ENCODE peak calls at places on chromosomes 2 and 18, in six cellular contexts. One of them, this sample, is unnamed.

GRCh38 chr2:134718095-134718955 is 475 bp downstream of the TMEM163 start:
- DNase-seq in GM23338: peak; percentile 63
- DNase-seq in GM23248: peak; percentile 10
- DNase-seq in IMR-90: no peak
- DNase-seq in hepatocyte: peak; percentile 40
- DNase-seq in endothelial cell of umbilical vein: peak; percentile 35
- DNase-seq in this sample: no peak

GRCh38 chr2:42132066-42132965 is 36.8 kb upstream of the EML4 start:
- DNase-seq in endothelial cell of umbilical vein: no peak
- DNase-seq in hepatocyte: peak; percentile 27
- DNase-seq in GM23338: no peak
- DNase-seq in IMR-90: peak; percentile 92
- DNase-seq in GM23248: peak; percentile 93
- DNase-seq in this sample: peak; percentile 56

GRCh38 chr2:42959148-42959992 is 167.0 kb upstream of the HAAO start:
- DNase-seq in GM23248: peak; percentile 70
- DNase-seq in IMR-90: peak; percentile 61
- DNase-seq in GM23338: no peak
- DNase-seq in endothelial cell of umbilical vein: peak; percentile 24
- DNase-seq in hepatocyte: no peak
- DNase-seq in this sample: peak; percentile 41

GRCh38 chr2:117935436-117935835 is 78.4 kb downstream of the CCDC93 start:
- DNase-seq in endothelial cell of umbilical vein: no peak
- DNase-seq in GM23338: no peak
- DNase-seq in GM23248: no peak
- DNase-seq in IMR-90: no peak
- DNase-seq in hepatocyte: no peak
- DNase-seq in this sample: no peak

GRCh38 chr18:702957-703659 is 9.3 kb downstream of the ENOSF1 start:
- DNase-seq in IMR-90: peak; percentile 91
- DNase-seq in endothelial cell of umbilical vein: peak; percentile 29
- DNase-seq in hepatocyte: peak; percentile 63
- DNase-seq in GM23248: peak; percentile 96
- DNase-seq in GM23338: no peak
- DNase-seq in this sample: peak; percentile 95

GRCh38 chr2:196257086-196257485 is 85.7 kb upstream of the STK17B start:
- DNase-seq in endothelial cell of umbilical vein: no peak
- DNase-seq in hepatocyte: no peak
- DNase-seq in IMR-90: no peak
- DNase-seq in GM23338: no peak
- DNase-seq in GM23248: no peak
- DNase-seq in this sample: no peak

GRCh38 chr2:44120428-44120827 is 48.2 kb upstream of the PPM1B start:
- DNase-seq in endothelial cell of umbilical vein: no peak
- DNase-seq in IMR-90: peak; percentile 93
- DNase-seq in GM23338: no peak
- DNase-seq in hepatocyte: no peak
- DNase-seq in GM23248: peak; percentile 95
- DNase-seq in this sample: peak; percentile 86

GRCh38 chr2:8646731-8647461 is 35.0 kb upstream of the ID2 start:
- DNase-seq in hepatocyte: no peak
- DNase-seq in GM23338: no peak
- DNase-seq in GM23248: no peak
- DNase-seq in endothelial cell of umbilical vein: no peak
- DNase-seq in IMR-90: no peak
- DNase-seq in this sample: no peak

GRCh38 chr2:158129037-158129436 is 27.4 kb downstream of the UPP2 start:
- DNase-seq in endothelial cell of umbilical vein: no peak
- DNase-seq in GM23338: no peak
- DNase-seq in hepatocyte: no peak
- DNase-seq in GM23248: no peak
- DNase-seq in IMR-90: no peak
- DNase-seq in this sample: no peak

GRCh38 chr2:64904405-64905329 is 84.5 kb upstream of the SLC1A4 start:
- DNase-seq in endothelial cell of umbilical vein: peak; percentile 46
- DNase-seq in GM23338: no peak
- DNase-seq in hepatocyte: no peak
- DNase-seq in IMR-90: no peak
- DNase-seq in GM23248: no peak
- DNase-seq in this sample: no peak

GRCh38 chr2:227471924-227472264 is at the start of gene AGFG1:
- DNase-seq in endothelial cell of umbilical vein: peak; percentile 85
- DNase-seq in GM23248: peak; percentile 79
- DNase-seq in IMR-90: peak; percentile 67
- DNase-seq in hepatocyte: peak; percentile 88
- DNase-seq in GM23338: peak; percentile 83
- DNase-seq in this sample: peak; percentile 75

GRCh38 chr2:111168528-111168929 is 47.8 kb downstream of the BCL2L11 start:
- DNase-seq in IMR-90: peak; percentile 89
- DNase-seq in GM23248: peak; percentile 93
- DNase-seq in GM23338: no peak
- DNase-seq in endothelial cell of umbilical vein: peak; percentile 54
- DNase-seq in hepatocyte: peak; percentile 68
- DNase-seq in this sample: peak; percentile 83

GRCh38 chr2:240404174-240404852 is 31.1 kb upstream of the GPC1 start:
- DNase-seq in IMR-90: no peak
- DNase-seq in GM23338: no peak
- DNase-seq in hepatocyte: no peak
- DNase-seq in endothelial cell of umbilical vein: no peak
- DNase-seq in GM23248: no peak
- DNase-seq in this sample: no peak

GRCh38 chr2:201021914-201022313 is 49.6 kb downstream of the HYCC2 start:
- DNase-seq in GM23338: no peak
- DNase-seq in IMR-90: no peak
- DNase-seq in hepatocyte: no peak
- DNase-seq in endothelial cell of umbilical vein: no peak
- DNase-seq in GM23248: no peak
- DNase-seq in this sample: no peak

GRCh38 chr2:129909648-129910418 is 69.6 kb upstream of the RAB6C start:
- DNase-seq in IMR-90: no peak
- DNase-seq in GM23338: no peak
- DNase-seq in GM23248: no peak
- DNase-seq in endothelial cell of umbilical vein: no peak
- DNase-seq in hepatocyte: no peak
- DNase-seq in this sample: no peak

GRCh38 chr2:129907256-129907973 is 72.1 kb upstream of the RAB6C start:
- DNase-seq in endothelial cell of umbilical vein: no peak
- DNase-seq in IMR-90: no peak
- DNase-seq in hepatocyte: no peak
- DNase-seq in GM23338: no peak
- DNase-seq in GM23248: no peak
- DNase-seq in this sample: no peak

GRCh38 chr2:129906861-129907235 is 72.6 kb upstream of the RAB6C start:
- DNase-seq in hepatocyte: no peak
- DNase-seq in endothelial cell of umbilical vein: no peak
- DNase-seq in GM23248: no peak
- DNase-seq in GM23338: no peak
- DNase-seq in IMR-90: no peak
- DNase-seq in this sample: no peak

GRCh38 chr2:129910446-129911362 is 68.8 kb upstream of the RAB6C start:
- DNase-seq in hepatocyte: no peak
- DNase-seq in IMR-90: no peak
- DNase-seq in GM23248: no peak
- DNase-seq in endothelial cell of umbilical vein: no peak
- DNase-seq in GM23338: no peak
- DNase-seq in this sample: no peak

GRCh38 chr2:129908721-129909373 is 70.6 kb upstream of the RAB6C start:
- DNase-seq in GM23248: no peak
- DNase-seq in GM23338: peak; percentile 24
- DNase-seq in hepatocyte: no peak
- DNase-seq in IMR-90: no peak
- DNase-seq in endothelial cell of umbilical vein: no peak
- DNase-seq in this sample: no peak
- H3K27me3 ChIP-seq in GM23248: no peaks in the 10 kb centered on the region
- H3K27me3 ChIP-seq in GM23338: no peaks in the 10 kb centered on the region
- H3K27me3 ChIP-seq in hepatocyte: no peaks in the 10 kb centered on the region
- H3K27me3 ChIP-seq in IMR-90: no peaks in the 10 kb centered on the region
- H3K27me3 ChIP-seq in endothelial cell of umbilical vein: no peaks in the 10 kb centered on the region
- H3K27me3 ChIP-seq in this sample: no peaks in the 10 kb centered on the region

DNA sequence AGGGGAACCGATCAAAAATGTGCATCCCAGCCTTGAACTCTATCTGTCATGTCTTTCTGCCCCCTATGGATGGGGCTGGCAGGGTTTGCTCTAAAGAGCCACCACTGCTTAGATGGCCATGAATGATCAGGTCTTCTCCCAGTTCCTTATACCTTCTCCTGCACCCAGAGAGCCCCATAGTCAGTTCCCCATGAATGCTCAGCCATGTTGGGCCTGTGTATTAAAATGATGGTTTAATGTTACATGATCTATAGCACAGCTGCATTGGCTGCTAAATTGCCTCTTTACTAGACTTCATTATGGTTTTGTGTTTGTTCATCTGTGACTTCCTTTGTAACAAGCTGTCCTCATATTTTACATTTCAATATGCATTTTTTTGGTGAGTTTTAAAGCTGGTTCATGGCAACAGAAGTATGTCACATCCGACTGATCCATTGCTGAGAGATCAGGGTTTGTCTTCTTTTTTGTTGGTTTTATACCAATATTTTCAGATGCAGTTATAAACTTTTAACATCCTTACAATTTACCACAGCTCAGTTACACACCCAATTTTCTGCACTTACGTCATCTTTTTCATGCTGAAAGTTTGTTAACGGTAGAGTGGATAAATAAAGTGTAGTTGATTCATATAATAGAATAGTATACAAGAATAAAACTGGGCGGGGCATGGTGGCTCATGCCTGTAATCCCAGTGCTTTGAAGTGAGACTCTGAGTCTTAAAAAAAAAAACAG is 56.4 kb upstream of the SMAD2 start:
- DNase-seq in IMR-90: no peak
- DNase-seq in endothelial cell of umbilical vein: no peak
- DNase-seq in hepatocyte: no peak
- DNase-seq in GM23338: no peak
- DNase-seq in GM23248: no peak
- DNase-seq in this sample: no peak
- H2AFZ ChIP-seq in IMR-90: no peak overlapping the region
- H2AFZ ChIP-seq in endothelial cell of umbilical vein: no peak overlapping the region
- H2AFZ ChIP-seq in hepatocyte: no peak overlapping the region
- H2AFZ ChIP-seq in GM23338: no peak overlapping the region
- H2AFZ ChIP-seq in GM23248: no peak overlapping the region
- H2AFZ ChIP-seq in this sample: no peak overlapping the region

GRCh38 chr2:144449028-144449406 is 70.9 kb downstream of the ZEB2 start:
- DNase-seq in endothelial cell of umbilical vein: no peak
- DNase-seq in IMR-90: no peak
- DNase-seq in GM23338: peak; percentile 84
- DNase-seq in GM23248: peak; percentile 59
- DNase-seq in hepatocyte: no peak
- DNase-seq in this sample: no peak
- H3K27me3 ChIP-seq in endothelial cell of umbilical vein: no peaks in the 10 kb centered on the region
- H3K27me3 ChIP-seq in IMR-90: no peaks in the 10 kb centered on the region
- H3K27me3 ChIP-seq in GM23338: peaks cover 39% of the 10 kb centered on the region
- H3K27me3 ChIP-seq in GM23248: no peaks in the 10 kb centered on the region
- H3K27me3 ChIP-seq in hepatocyte: peaks cover 43% of the 10 kb centered on the region
- H3K27me3 ChIP-seq in this sample: peaks cover 2% of the 10 kb centered on the region

DNA sequence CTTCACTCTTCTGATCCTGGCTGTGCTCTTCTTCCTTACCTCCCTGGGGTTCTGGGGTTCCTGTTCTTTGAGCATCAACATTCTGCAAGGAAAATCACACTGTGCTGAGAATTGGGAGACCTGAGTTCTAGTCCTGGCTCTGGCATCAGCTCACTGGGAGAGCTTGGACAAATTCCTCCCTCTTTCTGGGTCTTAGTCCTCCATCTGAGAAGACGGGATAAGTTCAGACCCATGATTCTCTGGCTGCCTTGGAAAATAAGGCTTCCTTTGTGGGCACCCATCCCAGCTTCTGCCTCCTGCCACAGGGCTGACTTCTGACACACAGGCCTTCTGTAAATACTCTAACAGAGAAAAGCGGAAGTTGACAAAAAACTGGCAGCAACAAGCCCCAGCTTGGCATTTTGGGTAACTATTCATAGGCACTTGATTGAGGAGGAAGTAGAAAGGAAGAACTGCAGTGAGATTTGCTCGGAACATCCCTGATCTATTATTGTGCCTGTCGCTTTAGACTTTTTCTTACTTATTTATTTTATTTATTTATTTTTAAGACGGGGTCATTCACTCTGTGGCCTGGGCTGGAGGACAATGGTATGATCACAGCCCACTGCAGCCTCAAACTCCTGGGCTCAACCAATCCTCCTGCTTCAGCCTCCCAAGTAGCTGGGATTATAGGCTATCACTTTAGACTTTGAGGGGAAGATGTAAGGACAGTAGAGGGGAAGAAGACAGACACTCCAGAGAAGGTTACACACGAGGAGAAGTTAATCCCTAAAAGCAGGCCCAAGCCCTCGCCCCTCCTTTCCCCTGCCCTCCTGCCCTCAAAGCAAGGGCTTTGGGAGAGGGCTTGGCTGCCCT is 7.9 kb downstream of the PCBP1 start:
- DNase-seq in hepatocyte: no peak
- DNase-seq in GM23338: no peak
- DNase-seq in IMR-90: peak; percentile 67
- DNase-seq in endothelial cell of umbilical vein: peak; percentile 78
- DNase-seq in GM23248: peak; percentile 86
- DNase-seq in this sample: peak; percentile 71
- H2AFZ ChIP-seq in hepatocyte: no peak overlapping the region
- H2AFZ ChIP-seq in GM23338: no peak overlapping the region
- H2AFZ ChIP-seq in IMR-90: peak overlapping the region; percentile 76
- H2AFZ ChIP-seq in endothelial cell of umbilical vein: peak overlapping the region; percentile 47
- H2AFZ ChIP-seq in GM23248: peak overlapping the region; percentile 76
- H2AFZ ChIP-seq in this sample: peak overlapping the region; percentile 51

DNA sequence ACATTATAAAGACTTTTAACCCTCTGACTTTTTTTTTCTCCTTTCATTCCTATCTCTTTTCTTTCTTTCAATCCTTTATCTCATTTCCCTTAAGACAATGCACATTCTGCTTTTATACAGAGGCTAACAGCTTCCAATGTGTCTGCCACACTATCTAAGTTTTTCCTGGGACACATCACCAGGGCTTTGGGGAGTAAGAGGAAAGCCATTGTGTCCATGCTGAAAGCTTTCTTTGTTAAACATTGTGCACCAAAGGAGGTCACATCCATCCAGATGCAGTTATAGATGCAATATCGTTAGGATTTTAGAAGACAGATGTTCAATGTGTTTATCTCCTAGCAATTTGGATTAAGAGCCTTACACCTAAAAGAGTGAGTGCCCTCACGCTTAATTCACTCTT is 534.1 kb downstream of the CNTNAP5 start:
- DNase-seq in GM23248: no peak
- DNase-seq in endothelial cell of umbilical vein: no peak
- DNase-seq in GM23338: no peak
- DNase-seq in IMR-90: no peak
- DNase-seq in hepatocyte: no peak
- DNase-seq in this sample: no peak
- H3K27me3 ChIP-seq in GM23248: no peaks in the 10 kb centered on the region
- H3K27me3 ChIP-seq in endothelial cell of umbilical vein: no peaks in the 10 kb centered on the region
- H3K27me3 ChIP-seq in GM23338: no peaks in the 10 kb centered on the region
- H3K27me3 ChIP-seq in IMR-90: no peaks in the 10 kb centered on the region
- H3K27me3 ChIP-seq in hepatocyte: no peaks in the 10 kb centered on the region
- H3K27me3 ChIP-seq in this sample: no peaks in the 10 kb centered on the region